ENCODE peak calls at places on chromosomes 5 and 9, in eight cellular contexts. I is glutamatergic neuron; P is Calu3; S is pancreas; D is CD8-positive, alpha-beta T cell; K is cardiac muscle cell; G is upper lobe of left lung; H is lower lobe of right lung. B is an unnamed sample.

GRCh38 chr5:178356459-178356872 is 123.9 kb upstream of the PHYKPL start:
- DNase-seq in S (no peak), P (peak; percentile 16), I (peak; percentile 35), D (no peak), K (no peak), G (no peak), H (no peak), B (no peak)

GRCh38 chr5:35313296-35313695 is 83.0 kb upstream of the PRLR start:
- DNase-seq in I (no peak), S (no peak), G (no peak), H (no peak), P (no peak), D (no peak), K (no peak), B (no peak)

GRCh38 chr5:113675166-113675565 is 161.7 kb downstream of the YTHDC2 start:
- DNase-seq in S (no peak), I (no peak), H (no peak), K (no peak), P (no peak), D (no peak), G (no peak), B (no peak)

GRCh38 chr9:15293727-15294405 is 13.2 kb downstream of the TTC39B start:
- DNase-seq in H (no peak), I (no peak), D (no peak), S (no peak), K (no peak), P (no peak), G (no peak), B (no peak)

GRCh38 chr9:18478517-18479361 is 4.8 kb downstream of the ADAMTSL1 start:
- DNase-seq in K (peak; percentile 43), S (no peak), G (no peak), P (no peak), I (no peak), H (no peak), D (no peak), B (no peak)

GRCh38 chr5:169094586-169095409 is 206.1 kb downstream of the SLIT3 start:
- DNase-seq in K (no peak), P (no peak), H (no peak), G (no peak), S (no peak), I (no peak), D (no peak), B (no peak)

GRCh38 chr9:86407022-86407421 is 52.8 kb upstream of the TUT7 start:
- DNase-seq in H (no peak), P (peak; percentile 44), S (peak; percentile 80), G (peak; percentile 36), K (no peak), D (no peak), I (no peak), B (no peak)

GRCh38 chr5:59496524-59497134 is 396.9 kb downstream of the PDE4D start:
- DNase-seq in P (peak; percentile 27), K (no peak), H (no peak), G (no peak), S (no peak), I (peak; percentile 18), D (no peak), B (no peak)

GRCh38 chr5:25190521-25191000 is 545.8 kb upstream of the CDH10 start:
- DNase-seq in I (no peak), K (no peak), S (no peak), H (no peak), D (no peak), G (no peak), P (no peak), B (no peak)

GRCh38 chr9:131282688-131283422 is 6.5 kb upstream of the FAM78A start:
- DNase-seq in I (peak; percentile 72), P (no peak), K (peak; percentile 92), S (no peak), G (no peak), H (no peak), D (no peak), B (no peak)

GRCh38 chr5:178581621-178582020 is 8.6 kb downstream of the COL23A1 start:
- DNase-seq in D (no peak), H (no peak), K (no peak), G (no peak), I (no peak), S (no peak), P (no peak), B (no peak)

GRCh38 chr9:35891649-35892048 is 14.4 kb upstream of the HRCT1 start:
- DNase-seq in S (no peak), I (no peak), K (no peak), G (no peak), P (no peak), D (no peak), H (no peak), B (no peak)

GRCh38 chr5:140273401-140273877 is 29.5 kb downstream of the PFDN1 start:
- DNase-seq in D (no peak), K (no peak), I (no peak), H (peak; percentile 56), P (no peak), S (no peak), G (peak; percentile 79), B (no peak)

GRCh38 chr9:81522721-81523551 is 166.4 kb downstream of the TLE1 start:
- DNase-seq in H (no peak), G (no peak), I (no peak), S (peak; percentile 39), D (no peak), K (peak; percentile 35), P (no peak), B (no peak)

GRCh38 chr9:95429948-95430620 is 86.7 kb downstream of the PTCH1 start:
- DNase-seq in K (no peak), I (no peak), H (no peak), P (no peak), S (no peak), G (no peak), D (no peak), B (no peak)

GRCh38 chr9:114192539-114192938 is 37.2 kb downstream of the COL27A1 start:
- DNase-seq in D (no peak), K (no peak), G (no peak), P (no peak), S (no peak), I (no peak), H (no peak), B (no peak)

GRCh38 chr5:175567954-175568353 is 89.6 kb downstream of the SFXN1 start:
- DNase-seq in K (no peak), I (no peak), H (no peak), P (no peak), S (no peak), G (no peak), D (no peak), B (no peak)

GRCh38 chr9:69158471-69158870 is 15.6 kb upstream of the TJP2 start:
- DNase-seq in P (no peak), G (no peak), D (no peak), H (no peak), K (no peak), S (no peak), I (no peak), B (no peak)

GRCh38 chr9:90044710-90045151 is 439.9 kb downstream of the GADD45G start:
- DNase-seq in H (no peak), K (no peak), I (no peak), S (no peak), D (no peak), G (peak; percentile 44), P (no peak), B (no peak)

GRCh38 chr5:118253401-118254061 is 734.8 kb downstream of the DTWD2 start:
- DNase-seq in I (no peak), P (no peak), K (no peak), D (no peak), S (no peak), H (no peak), G (no peak), B (no peak)

GRCh38 chr9:138083873-138084272 is 206.3 kb downstream of the CACNA1B start:
- DNase-seq in S (no peak), K (no peak), G (no peak), D (no peak), H (peak; percentile 8), I (no peak), P (no peak), B (peak; percentile 4)

GRCh38 chr9:5042661-5043178 is 57.6 kb downstream of the JAK2 start:
- DNase-seq in S (peak; percentile 34), P (no peak), K (no peak), I (peak; percentile 16), G (no peak), D (no peak), H (no peak), B (no peak)

GRCh38 chr5:20694121-20694520 is 706.1 kb upstream of the CDH18 start:
- DNase-seq in K (no peak), G (no peak), S (no peak), H (no peak), I (no peak), P (no peak), D (no peak), B (no peak)

GRCh38 chr5:154311362-154311761 is 120.8 kb downstream of the GALNT10 start:
- DNase-seq in H (peak; percentile 57), P (no peak), S (no peak), G (peak; percentile 58), K (no peak), I (no peak), D (no peak), B (no peak)
- TF ChIP-seq CTCF in H (no peak), P (no peak), S (no peak), G (no peak), K (no peak), I (no peak), D (no peak), B (no peak)

DNA sequence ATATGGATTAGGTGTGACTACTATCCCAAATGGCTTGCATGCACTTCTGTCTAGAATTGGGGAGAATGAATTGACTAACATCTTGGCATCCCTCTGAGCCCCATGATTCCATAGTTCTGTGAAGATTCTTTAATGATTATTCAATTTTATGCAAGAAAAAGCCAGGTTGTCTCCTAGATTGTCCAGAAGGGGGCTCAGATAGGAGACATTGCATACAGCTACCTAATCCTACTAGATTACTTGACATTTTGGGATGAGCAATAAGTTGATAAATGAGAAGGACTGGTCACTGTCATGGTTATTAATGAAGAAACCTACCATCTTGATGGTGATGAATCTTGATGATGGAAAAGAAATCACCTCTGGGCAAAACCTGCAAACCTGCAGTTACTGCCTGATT is 117.0 kb downstream of the CARTPT start:
- DNase-seq in G (no peak), I (no peak), P (no peak), H (no peak), K (no peak), D (no peak), S (no peak), B (no peak)
- TF ChIP-seq CTCF in G (no peak), I (peak; percentile 39), P (peak; percentile 22), H (no peak), K (peak; percentile 35), D (no peak), S (no peak), B (no peak)

GRCh38 chr9:129811967-129812363 is 9.0 kb downstream of the TOR1B start:
- DNase-seq in K (no peak), I (no peak), D (no peak), S (no peak), H (no peak), P (no peak), G (no peak), B (no peak)
- TF ChIP-seq CTCF in K (no peak), I (no peak), D (no peak), S (no peak), H (no peak), P (no peak), G (no peak), B (no peak)

DNA sequence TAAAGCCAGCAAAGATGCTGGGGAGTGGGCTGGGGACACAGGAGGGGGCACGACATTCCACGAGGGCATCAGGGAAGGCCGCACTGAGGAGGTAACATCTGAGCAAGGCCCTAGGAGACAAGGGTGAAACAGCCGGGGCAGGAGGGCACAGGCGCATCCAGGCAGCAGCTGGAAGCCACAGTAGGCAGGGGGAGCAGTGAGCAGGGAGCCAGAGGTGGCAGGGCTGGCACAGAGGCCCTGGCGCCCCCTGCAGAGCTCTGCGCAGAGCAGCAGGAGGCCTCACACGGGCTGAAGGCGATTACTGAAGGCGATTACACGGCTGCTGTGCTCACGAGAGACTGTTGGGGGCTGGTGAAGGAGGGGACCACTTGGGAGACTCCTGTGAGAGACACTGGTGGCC is 15.4 kb downstream of the LMAN2 start:
- DNase-seq in I (no peak), G (no peak), P (peak; percentile 63), H (peak; percentile 46), D (no peak), S (no peak), K (peak; percentile 7), B (no peak)
- TF ChIP-seq CTCF in I (no peak), G (no peak), P (peak; percentile 61), H (peak; percentile 15), D (no peak), S (no peak), K (peak; percentile 33), B (no peak)

B was measured in activated B cell treated with CpG ODN at 0.5 μM for 24 hours.